ENCODE peak calls at places on chromosome 11, in eight cellular contexts. F is fibroblast of lung; N is activated T-cell treated with anti-CD3 and anti-CD28 coated beads for 1 hour; O is fibroblast of mammary gland; D is NCI-H2029 treated with DMSO at 0.1 percent for 48 hours; L is HEK293T; M is stimulated activated CD4-positive, alpha-beta T cell treated with anti-CD3 and anti-CD28 coated beads, Interleukin-1b, Interleukin-23, amount 100 ng/mL, for 48 hours; K is amniotic epithelial cell. Z is an unnamed sample.

GRCh38 chr11:66343176-66343575 is 1.7 kb downstream of the BRMS1 start:
- DNase-seq in F (no peak), N (no peak), O (no peak), D (no peak), L (no peak), M (no peak), K (no peak), Z (no peak)

GRCh38 chr11:6418958-6419611 is at the start of gene APBB1:
- DNase-seq in F (peak), N (peak), O (peak), D (no peak), L (peak), M (peak), K (peak), Z (peak)

GRCh38 chr11:74949748-74950127 is 672 bp downstream of the SPCS2 start:
- DNase-seq in F (no peak), N (no peak), O (peak), D (no peak), L (peak), M (no peak), K (peak), Z (no peak)

GRCh38 chr11:132448334-132448995 is 1078.0 kb downstream of the NTM start:
- DNase-seq in F (peak), N (no peak), O (no peak), D (no peak), L (no peak), M (no peak), K (no peak), Z (no peak)

GRCh38 chr11:30196400-30197206 is 34.2 kb upstream of the FSHB start:
- DNase-seq in F (peak), N (peak), O (peak), D (no peak), L (peak), M (peak), K (peak), Z (peak)

GRCh38 chr11:119065369-119065768 is 2.2 kb upstream of the VPS11 start:
- DNase-seq in F (peak), N (peak), O (peak), D (no peak), L (peak), M (peak), K (peak), Z (no peak)

GRCh38 chr11:105553015-105553414 is 56.9 kb upstream of the GRIA4 start:
- DNase-seq in F (peak), N (no peak), O (no peak), D (no peak), L (no peak), M (no peak), K (peak), Z (peak)

GRCh38 chr11:122741613-122742012 is 86.1 kb downstream of the UBASH3B start:
- DNase-seq in F (peak), N (no peak), O (peak), D (no peak), L (no peak), M (no peak), K (peak), Z (no peak)

Z was measured in MG63.